ENCODE peak calls at places on chromosomes 6 and 20, in four cellular contexts. P, A, N and E are unnamed samples.
A peak's percentile ranks its signal among the peaks of the same experiment; 100 is the strongest.

GRCh38 chr6:149046822-149047246 is 270.7 kb upstream of the TAB2 start:
- DNase-seq in P (peak; percentile 58), A (no peak), N (no peak), E (no peak)

GRCh38 chr6:78308025-78308424 is 559.3 kb upstream of the IRAK1BP1 start:
- DNase-seq in P (no peak), A (no peak), N (no peak), E (no peak)

GRCh38 chr20:4342631-4343030 is 327.3 kb upstream of the RNF24 start:
- DNase-seq in P (no peak), A (no peak), N (no peak), E (no peak)

GRCh38 chr6:140071601-140072062 is 697.2 kb upstream of the CITED2 start:
- DNase-seq in P (peak; percentile 96), A (no peak), N (no peak), E (no peak)

GRCh38 chr6:16358531-16359138 is 120.2 kb downstream of the GMPR start:
- DNase-seq in P (no peak), A (no peak), N (no peak), E (no peak)

GRCh38 chr20:675453-676314 is at the start of gene SCRT2:
- DNase-seq in P (peak; percentile 68), A (peak; percentile 27), N (no peak), E (peak; percentile 61)

GRCh38 chr20:50693001-50693400 is 1.7 kb upstream of the RIPOR3 start:
- DNase-seq in P (no peak), A (no peak), N (no peak), E (no peak)

GRCh38 chr20:32251470-32251869 is 26.0 kb upstream of the KIF3B start:
- DNase-seq in P (no peak), A (no peak), N (no peak), E (no peak)

GRCh38 chr6:131764350-131764749 is 43.5 kb upstream of the ENPP1 start:
- DNase-seq in P (peak; percentile 74), A (no peak), N (no peak), E (no peak)

GRCh38 chr6:163759542-163759941 is 345.0 kb downstream of the QKI start:
- DNase-seq in P (peak; percentile 35), A (no peak), N (no peak), E (no peak)

GRCh38 chr20:18722381-18722780 is 91.2 kb upstream of the SCP2D1 start:
- DNase-seq in P (peak; percentile 42), A (no peak), N (no peak), E (no peak)